ENCODE peak calls at places on chromosomes 7 and 10, in four cellular contexts. One of them, this sample, is unnamed.
A peak's percentile ranks its signal among the peaks of the same experiment; 100 is the strongest.

GRCh38 chr7:106901870-106902441 is 36.9 kb downstream of the PIK3CG start:
- DNase-seq in CD4-positive, CD25-positive, alpha-beta regulatory T cell: no peak
- DNase-seq in hepatocyte: no peak
- DNase-seq in aorta: no peak
- DNase-seq in this sample: no peak

GRCh38 chr7:44769381-44770209 is 20.9 kb downstream of the ZMIZ2 start:
- DNase-seq in aorta: no peak
- DNase-seq in CD4-positive, CD25-positive, alpha-beta regulatory T cell: peak; percentile 69
- DNase-seq in hepatocyte: no peak
- DNase-seq in this sample: peak; percentile 66

GRCh38 chr7:92809397-92810241 is 26.8 kb downstream of the CDK6 start:
- DNase-seq in hepatocyte: peak; percentile 85
- DNase-seq in aorta: no peak
- DNase-seq in CD4-positive, CD25-positive, alpha-beta regulatory T cell: peak; percentile 94
- DNase-seq in this sample: peak; percentile 95

GRCh38 chr10:119595134-119595714 is 1.5 kb downstream of the TIAL1 start:
- DNase-seq in aorta: no peak
- DNase-seq in hepatocyte: peak; percentile 54
- DNase-seq in CD4-positive, CD25-positive, alpha-beta regulatory T cell: no peak
- DNase-seq in this sample: peak; percentile 48

GRCh38 chr7:158284121-158284520 is 303.5 kb downstream of the PTPRN2 start:
- DNase-seq in aorta: no peak
- DNase-seq in hepatocyte: no peak
- DNase-seq in CD4-positive, CD25-positive, alpha-beta regulatory T cell: no peak
- DNase-seq in this sample: no peak

GRCh38 chr7:112182749-112183148 is 23.4 kb downstream of the DOCK4 start:
- DNase-seq in hepatocyte: peak; percentile 14
- DNase-seq in CD4-positive, CD25-positive, alpha-beta regulatory T cell: no peak
- DNase-seq in aorta: no peak
- DNase-seq in this sample: peak; percentile 66

GRCh38 chr10:71187197-71187596 is 25.2 kb upstream of the UNC5B start:
- DNase-seq in aorta: no peak
- DNase-seq in hepatocyte: no peak
- DNase-seq in CD4-positive, CD25-positive, alpha-beta regulatory T cell: no peak
- DNase-seq in this sample: no peak

GRCh38 chr7:120273476-120273975 is 551 bp downstream of the KCND2 start:
- DNase-seq in CD4-positive, CD25-positive, alpha-beta regulatory T cell: peak; percentile 12
- DNase-seq in aorta: peak; percentile 74
- DNase-seq in hepatocyte: peak; percentile 69
- DNase-seq in this sample: peak; percentile 54

GRCh38 chr10:118531105-118531851 is 64.2 kb downstream of the PRLHR start:
- DNase-seq in hepatocyte: no peak
- DNase-seq in CD4-positive, CD25-positive, alpha-beta regulatory T cell: no peak
- DNase-seq in aorta: no peak
- DNase-seq in this sample: no peak

GRCh38 chr10:22259280-22259679 is 41.5 kb upstream of the EBLN1 start:
- DNase-seq in CD4-positive, CD25-positive, alpha-beta regulatory T cell: peak; percentile 46
- DNase-seq in aorta: no peak
- DNase-seq in hepatocyte: no peak
- DNase-seq in this sample: peak; percentile 60

GRCh38 chr10:53537508-53537907 is 764.9 kb upstream of the MBL2 start:
- DNase-seq in aorta: no peak
- DNase-seq in CD4-positive, CD25-positive, alpha-beta regulatory T cell: no peak
- DNase-seq in hepatocyte: peak; percentile 16
- DNase-seq in this sample: no peak

GRCh38 chr10:50469778-50470193 is 154.0 kb downstream of the SGMS1 start:
- DNase-seq in aorta: no peak
- DNase-seq in CD4-positive, CD25-positive, alpha-beta regulatory T cell: peak; percentile 11
- DNase-seq in hepatocyte: no peak
- DNase-seq in this sample: no peak

GRCh38 chr7:106178593-106179134 is 66.6 kb upstream of the SYPL1 start:
- DNase-seq in hepatocyte: peak; percentile 18
- DNase-seq in aorta: no peak
- DNase-seq in CD4-positive, CD25-positive, alpha-beta regulatory T cell: peak; percentile 13
- DNase-seq in this sample: peak; percentile 83

GRCh38 chr7:49483142-49483541 is 290.3 kb upstream of the VWC2 start:
- DNase-seq in hepatocyte: no peak
- DNase-seq in CD4-positive, CD25-positive, alpha-beta regulatory T cell: no peak
- DNase-seq in aorta: no peak
- DNase-seq in this sample: peak; percentile 16

GRCh38 chr7:112510032-112510742 is 29.4 kb downstream of the LSMEM1 start:
- DNase-seq in hepatocyte: no peak
- DNase-seq in aorta: no peak
- DNase-seq in CD4-positive, CD25-positive, alpha-beta regulatory T cell: no peak
- DNase-seq in this sample: no peak

GRCh38 chr10:31819393-31819820 is 109.2 kb downstream of the ARHGAP12 start:
- DNase-seq in aorta: peak; percentile 84
- DNase-seq in CD4-positive, CD25-positive, alpha-beta regulatory T cell: no peak
- DNase-seq in hepatocyte: no peak
- DNase-seq in this sample: no peak

GRCh38 chr10:15824498-15824897 is 35.8 kb downstream of the MINDY3 start:
- DNase-seq in hepatocyte: no peak
- DNase-seq in CD4-positive, CD25-positive, alpha-beta regulatory T cell: peak; percentile 46
- DNase-seq in aorta: no peak
- DNase-seq in this sample: no peak

GRCh38 chr10:48526371-48526821 is 78.5 kb downstream of the ARHGAP22 start:
- DNase-seq in hepatocyte: peak; percentile 31
- DNase-seq in CD4-positive, CD25-positive, alpha-beta regulatory T cell: no peak
- DNase-seq in aorta: no peak
- DNase-seq in this sample: no peak

GRCh38 chr10:119726291-119727261 is 726 bp downstream of the INPP5F start:
- DNase-seq in hepatocyte: no peak
- DNase-seq in aorta: peak; percentile 85
- DNase-seq in CD4-positive, CD25-positive, alpha-beta regulatory T cell: peak; percentile 34
- DNase-seq in this sample: no peak

GRCh38 chr10:47314416-47314970 is 7.8 kb upstream of the GDF2 start:
- DNase-seq in aorta: no peak
- DNase-seq in CD4-positive, CD25-positive, alpha-beta regulatory T cell: no peak
- DNase-seq in hepatocyte: no peak
- DNase-seq in this sample: no peak

GRCh38 chr7:131604841-131605279 is 48.4 kb upstream of the PODXL start:
- DNase-seq in CD4-positive, CD25-positive, alpha-beta regulatory T cell: no peak
- DNase-seq in aorta: no peak
- DNase-seq in hepatocyte: no peak
- DNase-seq in this sample: no peak

GRCh38 chr10:35598379-35598778 is 6.8 kb upstream of the GJD4 start:
- DNase-seq in hepatocyte: peak; percentile 23
- DNase-seq in aorta: no peak
- DNase-seq in CD4-positive, CD25-positive, alpha-beta regulatory T cell: no peak
- DNase-seq in this sample: peak; percentile 25

GRCh38 chr7:91843831-91844230 is 36.7 kb downstream of the MTERF1 start:
- DNase-seq in CD4-positive, CD25-positive, alpha-beta regulatory T cell: no peak
- DNase-seq in aorta: no peak
- DNase-seq in hepatocyte: no peak
- DNase-seq in this sample: no peak

GRCh38 chr10:17290226-17290625 is 62.2 kb downstream of the VIM start:
- DNase-seq in hepatocyte: no peak
- DNase-seq in aorta: no peak
- DNase-seq in CD4-positive, CD25-positive, alpha-beta regulatory T cell: peak; percentile 58
- DNase-seq in this sample: peak; percentile 8

GRCh38 chr10:17782921-17783665 is 26.1 kb upstream of the MRC1 start:
- DNase-seq in CD4-positive, CD25-positive, alpha-beta regulatory T cell: no peak
- DNase-seq in aorta: no peak
- DNase-seq in hepatocyte: no peak
- DNase-seq in this sample: peak; percentile 25

GRCh38 chr10:110460111-110460809 is 37.4 kb upstream of the DUSP5 start:
- DNase-seq in hepatocyte: no peak
- DNase-seq in CD4-positive, CD25-positive, alpha-beta regulatory T cell: peak; percentile 53
- DNase-seq in aorta: no peak
- DNase-seq in this sample: no peak

GRCh38 chr10:125795637-125796190 is 20.1 kb upstream of the MMP21 start:
- DNase-seq in hepatocyte: no peak
- DNase-seq in aorta: no peak
- DNase-seq in CD4-positive, CD25-positive, alpha-beta regulatory T cell: no peak
- DNase-seq in this sample: no peak

GRCh38 chr10:127922675-127923366 is 15.9 kb downstream of the PTPRE start:
- DNase-seq in hepatocyte: peak; percentile 81
- DNase-seq in aorta: peak; percentile 93
- DNase-seq in CD4-positive, CD25-positive, alpha-beta regulatory T cell: no peak
- DNase-seq in this sample: peak; percentile 95

GRCh38 chr7:48253020-48253419 is 81.8 kb downstream of the ABCA13 start:
- DNase-seq in aorta: no peak
- DNase-seq in CD4-positive, CD25-positive, alpha-beta regulatory T cell: no peak
- DNase-seq in hepatocyte: no peak
- DNase-seq in this sample: no peak

GRCh38 chr10:114681542-114681941 is 23.5 kb upstream of the ABLIM1 start:
- DNase-seq in hepatocyte: no peak
- DNase-seq in aorta: no peak
- DNase-seq in CD4-positive, CD25-positive, alpha-beta regulatory T cell: no peak
- DNase-seq in this sample: no peak

GRCh38 chr10:88157981-88158465 is 294.6 kb downstream of the PTEN start:
- DNase-seq in CD4-positive, CD25-positive, alpha-beta regulatory T cell: no peak
- DNase-seq in hepatocyte: peak; percentile 43
- DNase-seq in aorta: no peak
- DNase-seq in this sample: peak; percentile 81

GRCh38 chr10:72186213-72186612 is 29.6 kb upstream of the ANAPC16 start:
- DNase-seq in aorta: no peak
- DNase-seq in CD4-positive, CD25-positive, alpha-beta regulatory T cell: no peak
- DNase-seq in hepatocyte: no peak
- DNase-seq in this sample: peak; percentile 60

GRCh38 chr7:51126324-51126723 is 190.3 kb downstream of the COBL start:
- DNase-seq in aorta: no peak
- DNase-seq in hepatocyte: no peak
- DNase-seq in CD4-positive, CD25-positive, alpha-beta regulatory T cell: no peak
- DNase-seq in this sample: no peak

GRCh38 chr7:6642861-6643640 is 5.9 kb downstream of the ZNF316 start:
- DNase-seq in CD4-positive, CD25-positive, alpha-beta regulatory T cell: no peak
- DNase-seq in hepatocyte: no peak
- DNase-seq in aorta: no peak
- DNase-seq in this sample: no peak

GRCh38 chr7:50418086-50418515 is 32.0 kb downstream of the FIGNL1 start:
- DNase-seq in aorta: no peak
- DNase-seq in CD4-positive, CD25-positive, alpha-beta regulatory T cell: peak; percentile 81
- DNase-seq in hepatocyte: peak; percentile 89
- DNase-seq in this sample: peak; percentile 85

GRCh38 chr7:129222064-129222463 is 2.8 kb upstream of the AHCYL2 start:
- DNase-seq in CD4-positive, CD25-positive, alpha-beta regulatory T cell: peak; percentile 35
- DNase-seq in aorta: no peak
- DNase-seq in hepatocyte: no peak
- DNase-seq in this sample: no peak

GRCh38 chr7:92875719-92876118 is 39.3 kb upstream of the CDK6 start:
- DNase-seq in hepatocyte: no peak
- DNase-seq in CD4-positive, CD25-positive, alpha-beta regulatory T cell: no peak
- DNase-seq in aorta: no peak
- DNase-seq in this sample: no peak

GRCh38 chr10:93437946-93438795 is 44.0 kb downstream of the MYOF start:
- DNase-seq in CD4-positive, CD25-positive, alpha-beta regulatory T cell: no peak
- DNase-seq in aorta: no peak
- DNase-seq in hepatocyte: peak; percentile 47
- DNase-seq in this sample: no peak

GRCh38 chr7:85023066-85023687 is 163.7 kb downstream of the SEMA3D start:
- DNase-seq in CD4-positive, CD25-positive, alpha-beta regulatory T cell: peak; percentile 24
- DNase-seq in hepatocyte: peak; percentile 67
- DNase-seq in aorta: no peak
- DNase-seq in this sample: peak; percentile 60

GRCh38 chr10:33009244-33010131 is 51.5 kb upstream of the ITGB1 start:
- DNase-seq in hepatocyte: no peak
- DNase-seq in aorta: no peak
- DNase-seq in CD4-positive, CD25-positive, alpha-beta regulatory T cell: peak; percentile 12
- DNase-seq in this sample: no peak

GRCh38 chr10:33005322-33006282 is 47.6 kb upstream of the ITGB1 start:
- DNase-seq in aorta: peak; percentile 95
- DNase-seq in CD4-positive, CD25-positive, alpha-beta regulatory T cell: peak; percentile 44
- DNase-seq in hepatocyte: peak; percentile 90
- DNase-seq in this sample: peak; percentile 97

GRCh38 chr10:33008499-33009243 is 50.6 kb upstream of the ITGB1 start:
- DNase-seq in aorta: no peak
- DNase-seq in hepatocyte: peak; percentile 90
- DNase-seq in CD4-positive, CD25-positive, alpha-beta regulatory T cell: peak; percentile 86
- DNase-seq in this sample: peak; percentile 91

GRCh38 chr10:33006342-33006887 is 48.4 kb upstream of the ITGB1 start:
- DNase-seq in aorta: no peak
- DNase-seq in CD4-positive, CD25-positive, alpha-beta regulatory T cell: no peak
- DNase-seq in hepatocyte: no peak
- DNase-seq in this sample: no peak

GRCh38 chr10:33010132-33011037 is 52.4 kb upstream of the ITGB1 start:
- DNase-seq in CD4-positive, CD25-positive, alpha-beta regulatory T cell: peak; percentile 93
- DNase-seq in hepatocyte: peak; percentile 54
- DNase-seq in aorta: no peak
- DNase-seq in this sample: peak; percentile 23
- H3K4me3 ChIP-seq in CD4-positive, CD25-positive, alpha-beta regulatory T cell: peak overlapping the region; percentile 83
- H3K4me3 ChIP-seq in hepatocyte: no peak overlapping the region
- H3K4me3 ChIP-seq in aorta: no peak overlapping the region
- H3K4me3 ChIP-seq in this sample: no peak overlapping the region

DNA sequence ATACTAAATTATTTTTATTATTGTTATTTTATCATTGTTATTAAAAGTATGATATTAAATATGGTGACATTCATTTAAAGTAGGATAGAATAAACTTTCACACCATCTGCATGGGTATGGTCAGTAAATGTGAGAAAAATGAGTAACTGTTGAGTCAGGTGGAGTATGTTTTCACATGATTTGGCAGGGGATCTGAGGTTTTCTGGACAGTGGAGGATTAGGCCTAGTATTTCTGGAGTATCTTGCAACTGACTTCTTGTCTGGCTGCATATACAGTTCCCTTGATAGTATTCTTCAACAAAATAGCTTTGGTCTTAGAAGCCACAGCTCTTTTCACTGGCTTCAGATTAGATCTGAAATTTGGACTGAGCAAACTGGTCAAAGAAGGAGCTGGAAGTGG is 54.5 kb downstream of the GBF1 start:
- DNase-seq in hepatocyte: no peak
- DNase-seq in aorta: no peak
- DNase-seq in CD4-positive, CD25-positive, alpha-beta regulatory T cell: no peak
- DNase-seq in this sample: no peak
- H3K4me3 ChIP-seq in hepatocyte: no peak overlapping the region
- H3K4me3 ChIP-seq in aorta: no peak overlapping the region
- H3K4me3 ChIP-seq in CD4-positive, CD25-positive, alpha-beta regulatory T cell: peak overlapping the region; percentile 29
- H3K4me3 ChIP-seq in this sample: no peak overlapping the region

DNA sequence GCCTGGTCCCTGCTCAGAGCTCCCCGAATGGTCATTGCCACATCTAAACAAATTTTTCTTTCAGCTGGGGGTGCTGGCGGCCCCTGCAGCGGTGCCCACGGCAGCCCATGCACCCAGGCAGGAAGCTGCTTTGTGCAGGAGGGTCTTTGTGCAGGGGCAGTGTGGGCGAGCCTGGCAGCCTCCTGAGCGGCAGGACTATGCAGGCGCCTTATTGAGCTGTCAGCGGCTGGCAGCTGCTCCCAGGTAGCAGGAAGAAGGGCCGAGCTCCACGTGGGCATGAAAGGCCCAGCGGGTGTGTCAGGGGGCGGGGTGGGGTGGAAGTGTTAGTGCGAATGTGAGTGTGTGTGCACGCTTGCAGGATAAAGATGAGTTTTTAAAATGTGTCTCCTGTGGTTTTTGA is 83.7 kb downstream of the LHPP start:
- DNase-seq in hepatocyte: no peak
- DNase-seq in CD4-positive, CD25-positive, alpha-beta regulatory T cell: no peak
- DNase-seq in aorta: no peak
- DNase-seq in this sample: no peak
- H3K4me3 ChIP-seq in hepatocyte: no peak overlapping the region
- H3K4me3 ChIP-seq in CD4-positive, CD25-positive, alpha-beta regulatory T cell: no peak overlapping the region
- H3K4me3 ChIP-seq in aorta: no peak overlapping the region
- H3K4me3 ChIP-seq in this sample: no peak overlapping the region

GRCh38 chr10:11227103-11227502 is 209.4 kb downstream of the CELF2 start:
- DNase-seq in aorta: no peak
- DNase-seq in CD4-positive, CD25-positive, alpha-beta regulatory T cell: peak; percentile 40
- DNase-seq in hepatocyte: no peak
- DNase-seq in this sample: no peak
- H3K4me3 ChIP-seq in aorta: no peak overlapping the region
- H3K4me3 ChIP-seq in CD4-positive, CD25-positive, alpha-beta regulatory T cell: peak overlapping the region; percentile 66
- H3K4me3 ChIP-seq in hepatocyte: no peak overlapping the region
- H3K4me3 ChIP-seq in this sample: no peak overlapping the region